ENCODE peak calls at places on chromosomes 13 and 19, in ten cellular contexts. M is cardiac fibroblast, C is brain microvascular endothelial cell, B is thoracic aorta, K is uterus, T is ovary, N is HCT116, G is cardiac muscle cell, O is lung, F is astrocyte of the spinal cord. Q is an unnamed sample.

GRCh38 chr13:91036886-91037285 is 310.6 kb upstream of the MIR17HG start:
- DNase-seq in M (no peak), C (no peak), B (no peak), K (no peak), T (no peak), N (no peak), G (no peak), O (no peak), F (no peak), Q (no peak)

GRCh38 chr13:114151031-114151430 is 18.6 kb upstream of the RASA3 start:
- DNase-seq in M (no peak), C (no peak), B (no peak), K (no peak), T (no peak), N (no peak), G (no peak), O (no peak), F (no peak), Q (no peak)

GRCh38 chr13:105787518-105788085 is 747.9 kb downstream of the EFNB2 start:
- DNase-seq in M (no peak), C (no peak), B (no peak), K (no peak), T (no peak), N (no peak), G (no peak), O (no peak), F (no peak), Q (no peak)

GRCh38 chr13:46804391-46804815 is 7.4 kb upstream of the ESD start:
- DNase-seq in M (peak), C (peak), B (no peak), K (no peak), T (no peak), N (peak), G (peak), O (no peak), F (peak), Q (peak)

GRCh38 chr13:103140001-103140671 is 73.9 kb upstream of the SLC10A2 start:
- DNase-seq in M (no peak), C (peak), B (no peak), K (no peak), T (no peak), N (peak), G (peak), O (no peak), F (peak), Q (no peak)

GRCh38 chr13:114194853-114195252 is 15.8 kb downstream of the CFAP97D2 start:
- DNase-seq in M (no peak), C (no peak), B (no peak), K (no peak), T (no peak), N (no peak), G (no peak), O (no peak), F (no peak), Q (no peak)

GRCh38 chr13:110307697-110308376 is 753 bp downstream of the COL4A2 start:
- DNase-seq in M (peak), C (no peak), B (no peak), K (no peak), T (peak), N (no peak), G (peak), O (no peak), F (no peak), Q (peak)

GRCh38 chr19:16887353-16888265 is 1.2 kb upstream of the F2RL3 start:
- DNase-seq in M (peak), C (no peak), B (no peak), K (no peak), T (no peak), N (no peak), G (peak), O (no peak), F (no peak), Q (no peak)

GRCh38 chr13:25977216-25977615 is 74.6 kb downstream of the SHISA2 start:
- DNase-seq in M (no peak), C (no peak), B (no peak), K (no peak), T (no peak), N (no peak), G (no peak), O (no peak), F (no peak), Q (no peak)

GRCh38 chr19:18896421-18896841 is 473 bp upstream of the CERS1 start:
- DNase-seq in M (no peak), C (no peak), B (no peak), K (no peak), T (no peak), N (no peak), G (no peak), O (no peak), F (no peak), Q (no peak)

GRCh38 chr19:2332341-2333026 is 4.0 kb downstream of the SPPL2B start:
- DNase-seq in M (no peak), C (no peak), B (no peak), K (no peak), T (no peak), N (no peak), G (no peak), O (no peak), F (no peak), Q (no peak)

GRCh38 chr13:99796175-99796819 is 175.3 kb downstream of the ZIC5 start:
- DNase-seq in M (peak), C (peak), B (no peak), K (no peak), T (no peak), N (no peak), G (peak), O (no peak), F (peak), Q (peak)

GRCh38 chr19:38693380-38694223 is 46.2 kb downstream of the ACTN4 start:
- DNase-seq in M (peak), C (peak), B (no peak), K (no peak), T (no peak), N (peak), G (peak), O (no peak), F (peak), Q (peak)

GRCh38 chr13:52846567-52847321 is 1.7 kb downstream of the PCDH8 start:
- DNase-seq in M (peak), C (no peak), B (no peak), K (no peak), T (peak), N (no peak), G (peak), O (no peak), F (no peak), Q (peak)

GRCh38 chr19:12935071-12935470 is 1.6 kb upstream of the FARSA start:
- DNase-seq in M (no peak), C (no peak), B (no peak), K (no peak), T (no peak), N (no peak), G (no peak), O (no peak), F (no peak), Q (no peak)

GRCh38 chr19:7926021-7926726 is at the start of gene CTXN1:
- DNase-seq in M (peak), C (no peak), B (no peak), K (peak), T (peak), N (no peak), G (peak), O (peak), F (peak), Q (peak)

GRCh38 chr19:959935-960502 is 24.1 kb upstream of the WDR18 start:
- DNase-seq in M (no peak), C (no peak), B (no peak), K (no peak), T (no peak), N (no peak), G (no peak), O (no peak), F (no peak), Q (no peak)

GRCh38 chr13:23723463-23723862 is 153.3 kb downstream of the TNFRSF19 start:
- DNase-seq in M (peak), C (no peak), B (no peak), K (peak), T (no peak), N (no peak), G (peak), O (no peak), F (peak), Q (peak)

GRCh38 chr13:41145136-41145908 is 12.7 kb upstream of the KBTBD6 start:
- DNase-seq in M (peak), C (no peak), B (no peak), K (no peak), T (no peak), N (no peak), G (peak), O (no peak), F (no peak), Q (peak)

GRCh38 chr13:112120031-112120373 is 53.1 kb downstream of the SOX1 start:
- DNase-seq in M (no peak), C (no peak), B (no peak), K (no peak), T (no peak), N (no peak), G (no peak), O (no peak), F (no peak), Q (no peak)

GRCh38 chr19:23855676-23856075 is 59.0 kb upstream of the ZNF726 start:
- DNase-seq in M (no peak), C (no peak), B (no peak), K (no peak), T (no peak), N (no peak), G (no peak), O (no peak), F (no peak), Q (no peak)

GRCh38 chr19:19750842-19751790 is 18.2 kb upstream of the ZNF14 start:
- DNase-seq in M (no peak), C (no peak), B (no peak), K (no peak), T (no peak), N (no peak), G (no peak), O (no peak), F (no peak), Q (no peak)

GRCh38 chr19:38841787-38842438 is 7.9 kb downstream of the HNRNPL start:
- DNase-seq in M (no peak), C (no peak), B (no peak), K (no peak), T (no peak), N (no peak), G (no peak), O (no peak), F (no peak), Q (no peak)

GRCh38 chr19:8245869-8246835 is 37.0 kb downstream of the CERS4 start:
- DNase-seq in M (no peak), C (no peak), B (no peak), K (no peak), T (no peak), N (no peak), G (no peak), O (no peak), F (no peak), Q (no peak)

GRCh38 chr13:79307866-79308298 is 98.2 kb downstream of the RBM26 start:
- DNase-seq in M (peak), C (peak), B (no peak), K (no peak), T (peak), N (no peak), G (peak), O (no peak), F (peak), Q (peak)

GRCh38 chr19:17489392-17490030 is 19.2 kb downstream of the SLC27A1 start:
- DNase-seq in M (no peak), C (no peak), B (no peak), K (no peak), T (no peak), N (no peak), G (no peak), O (no peak), F (no peak), Q (no peak)

GRCh38 chr13:111007209-111007608 is 92.3 kb upstream of the ANKRD10 start:
- DNase-seq in M (no peak), C (peak), B (no peak), K (no peak), T (no peak), N (no peak), G (peak), O (no peak), F (no peak), Q (no peak)

GRCh38 chr19:367561-367960 is 23.0 kb upstream of the MIER2 start:
- DNase-seq in M (no peak), C (no peak), B (no peak), K (no peak), T (no peak), N (no peak), G (no peak), O (no peak), F (no peak), Q (no peak)

GRCh38 chr13:104376588-104376987 is 1310.4 kb upstream of the SLC10A2 start:
- DNase-seq in M (no peak), C (no peak), B (no peak), K (no peak), T (no peak), N (no peak), G (no peak), O (no peak), F (no peak), Q (no peak)

GRCh38 chr19:32405431-32406160 is at the start of gene DPY19L3:
- DNase-seq in M (peak), C (peak), B (peak), K (peak), T (peak), N (peak), G (peak), O (peak), F (peak), Q (peak)

GRCh38 chr13:28641600-28641926 is 17.4 kb upstream of the POMP start:
- DNase-seq in M (no peak), C (no peak), B (no peak), K (no peak), T (no peak), N (no peak), G (peak), O (no peak), F (no peak), Q (no peak)

GRCh38 chr19:35807633-35808032 is 5.0 kb downstream of the PRODH2 start:
- DNase-seq in M (no peak), C (no peak), B (no peak), K (no peak), T (no peak), N (no peak), G (no peak), O (no peak), F (no peak), Q (no peak)

GRCh38 chr13:36431204-36432105 is 840 bp upstream of the CCNA1 start:
- DNase-seq in M (no peak), C (no peak), B (no peak), K (no peak), T (peak), N (no peak), G (no peak), O (no peak), F (no peak), Q (no peak)

GRCh38 chr19:55341191-55342043 is 1.7 kb downstream of the KMT5C start:
- DNase-seq in M (peak), C (peak), B (no peak), K (peak), T (peak), N (peak), G (peak), O (peak), F (peak), Q (peak)

GRCh38 chr13:62747152-62747551 is 1331.5 kb upstream of the PCDH20 start:
- DNase-seq in M (no peak), C (no peak), B (no peak), K (no peak), T (no peak), N (no peak), G (no peak), O (no peak), F (peak), Q (no peak)

GRCh38 chr13:90622547-90622946 is 724.9 kb upstream of the MIR17HG start:
- DNase-seq in M (peak), C (no peak), B (no peak), K (no peak), T (no peak), N (no peak), G (peak), O (no peak), F (peak), Q (peak)

GRCh38 chr19:5050016-5050656 is 81.2 kb downstream of the KDM4B start:
- DNase-seq in M (no peak), C (no peak), B (no peak), K (no peak), T (no peak), N (no peak), G (no peak), O (no peak), F (no peak), Q (no peak)

GRCh38 chr19:5048091-5048726 is 79.3 kb downstream of the KDM4B start:
- DNase-seq in M (peak), C (peak), B (peak), K (peak), T (peak), N (no peak), G (peak), O (peak), F (peak), Q (peak)

GRCh38 chr19:5049561-5049960 is 80.6 kb downstream of the KDM4B start:
- DNase-seq in M (no peak), C (no peak), B (no peak), K (no peak), T (no peak), N (no peak), G (no peak), O (no peak), F (no peak), Q (no peak)

GRCh38 chr19:5047251-5047935 is 78.5 kb downstream of the KDM4B start:
- DNase-seq in M (no peak), C (no peak), B (no peak), K (no peak), T (no peak), N (no peak), G (no peak), O (no peak), F (no peak), Q (no peak)

GRCh38 chr19:5048727-5049553 is 80.0 kb downstream of the KDM4B start:
- DNase-seq in M (peak), C (peak), B (peak), K (peak), T (peak), N (no peak), G (peak), O (no peak), F (peak), Q (peak)
- H3K4me3 ChIP-seq in M (no peak), C (peak), B (peak), K (no peak), T (peak), N (no peak), G (no peak), O (no peak), F (no peak), Q (peak)

GRCh38 chr19:45395524-45396388 is 9.1 kb downstream of the PPP1R13L start:
- DNase-seq in M (no peak), C (no peak), B (no peak), K (no peak), T (no peak), N (no peak), G (no peak), O (no peak), F (no peak), Q (no peak)
- TF ChIP-seq CTCF in M (no peak), C (peak), B (no peak), K (no peak), T (no peak), N (no peak), G (no peak), O (no peak), F (peak), Q (no peak)

GRCh38 chr13:59392328-59392727 is 771.4 kb downstream of the DIAPH3 start:
- DNase-seq in M (no peak), C (no peak), B (no peak), K (no peak), T (no peak), N (no peak), G (no peak), O (no peak), F (no peak), Q (no peak)
- H3K4me3 ChIP-seq in M (no peak), C (no peak), B (no peak), K (no peak), T (no peak), N (no peak), G (no peak), O (no peak), F (no peak), Q (no peak)

GRCh38 chr13:42330991-42331390 is 59.0 kb downstream of the AKAP11 start:
- DNase-seq in M (no peak), C (no peak), B (no peak), K (no peak), T (no peak), N (no peak), G (no peak), O (no peak), F (no peak), Q (peak)

GRCh38 chr13:42329239-42329638 is 57.3 kb downstream of the AKAP11 start:
- DNase-seq in M (no peak), C (no peak), B (no peak), K (no peak), T (no peak), N (no peak), G (no peak), O (no peak), F (no peak), Q (no peak)

GRCh38 chr13:42333613-42334328 is 61.8 kb downstream of the AKAP11 start:
- DNase-seq in M (peak), C (peak), B (no peak), K (no peak), T (no peak), N (no peak), G (peak), O (no peak), F (peak), Q (peak)

GRCh38 chr13:42337808-42338600 is 66.1 kb downstream of the AKAP11 start:
- DNase-seq in M (peak), C (peak), B (no peak), K (no peak), T (no peak), N (no peak), G (no peak), O (no peak), F (peak), Q (no peak)

DNA sequence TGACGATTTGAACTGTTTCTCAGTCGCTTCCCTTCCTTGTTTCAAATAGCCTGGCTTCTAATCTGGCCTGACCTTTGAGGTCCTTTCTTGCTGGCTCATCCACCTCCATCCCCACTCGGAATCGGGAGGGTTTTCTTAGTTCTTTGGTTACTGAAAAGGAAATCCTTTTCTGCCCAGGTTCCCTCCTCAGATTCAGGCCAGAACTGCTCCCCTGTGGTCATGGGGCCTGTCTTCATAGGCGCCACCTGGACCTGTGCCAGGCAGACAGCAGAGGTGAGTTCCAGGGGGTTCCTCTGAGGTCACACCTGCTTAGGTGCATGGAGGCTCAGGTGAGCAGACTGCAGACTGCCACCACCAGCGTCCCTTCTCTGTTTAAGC is 62.4 kb downstream of the AKAP11 start:
- DNase-seq in M (no peak), C (no peak), B (no peak), K (no peak), T (no peak), N (no peak), G (no peak), O (no peak), F (no peak), Q (no peak)
- TF ChIP-seq CTCF in M (no peak), C (no peak), B (no peak), K (no peak), T (no peak), N (peak), G (no peak), O (no peak), F (no peak), Q (no peak)

GRCh38 chr19:42176649-42176989 is 40.9 kb downstream of the DEDD2 start:
- DNase-seq in M (no peak), C (no peak), B (no peak), K (no peak), T (peak), N (no peak), G (no peak), O (no peak), F (no peak), Q (no peak)

GRCh38 chr19:42175952-42176648 is 41.4 kb downstream of the DEDD2 start:
- DNase-seq in M (peak), C (no peak), B (no peak), K (no peak), T (peak), N (no peak), G (peak), O (no peak), F (peak), Q (peak)

GRCh38 chr19:42176990-42177685 is 40.3 kb downstream of the DEDD2 start:
- DNase-seq in M (peak), C (peak), B (no peak), K (peak), T (peak), N (peak), G (peak), O (peak), F (peak), Q (peak)

GRCh38 chr19:42178791-42179500 is 38.5 kb downstream of the DEDD2 start:
- DNase-seq in M (no peak), C (no peak), B (no peak), K (no peak), T (no peak), N (no peak), G (no peak), O (no peak), F (no peak), Q (no peak)

DNA sequence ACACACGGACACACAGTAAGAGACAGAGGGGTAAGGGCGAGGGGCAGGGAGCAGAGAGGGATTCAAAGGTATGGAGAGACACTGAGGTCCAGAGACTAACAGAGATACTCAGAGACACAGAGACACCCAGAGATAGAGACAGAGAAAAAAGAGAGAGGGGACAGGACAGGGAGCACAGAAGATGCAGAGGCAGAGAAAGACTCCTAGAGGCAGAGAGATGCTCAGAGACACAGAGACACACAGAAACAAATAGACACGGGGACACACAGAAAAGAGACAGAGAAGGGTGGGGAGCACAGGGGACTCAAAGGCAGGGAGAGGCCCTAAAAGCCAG is 39.8 kb downstream of the DEDD2 start:
- DNase-seq in M (no peak), C (no peak), B (no peak), K (no peak), T (no peak), N (no peak), G (no peak), O (no peak), F (no peak), Q (no peak)
- H3K4me3 ChIP-seq in M (no peak), C (no peak), B (no peak), K (no peak), T (no peak), N (no peak), G (no peak), O (no peak), F (no peak), Q (no peak)